ENCODE peak calls at places on chromosome 20, in ten cellular contexts. One of them, this sample, is unnamed.

GRCh38 chr20:47540443-47541354 is 39.0 kb downstream of the NCOA3 start:
- DNase-seq in neural crest cell: no peak
- DNase-seq in HFF-Myc: no peak
- DNase-seq in EL: no peak
- DNase-seq in endothelial cell: no peak
- DNase-seq in prostate gland: no peak
- DNase-seq in mesothelial cell of epicardium: no peak
- DNase-seq in heart left ventricle: no peak
- DNase-seq in activated naive CD8-positive, alpha-beta T cell treated with anti-CD3 and anti-CD28 coated beads, Interleukin-2, amount 50 U/mL, for 24 hours: no peak
- DNase-seq in cardiac septum: no peak
- DNase-seq in this sample: no peak

GRCh38 chr20:34792687-34793363 is 32.6 kb downstream of the NCOA6 start:
- DNase-seq in neural crest cell: no peak
- DNase-seq in HFF-Myc: no peak
- DNase-seq in EL: no peak
- DNase-seq in endothelial cell: no peak
- DNase-seq in prostate gland: no peak
- DNase-seq in mesothelial cell of epicardium: no peak
- DNase-seq in heart left ventricle: no peak
- DNase-seq in activated naive CD8-positive, alpha-beta T cell treated with anti-CD3 and anti-CD28 coated beads, Interleukin-2, amount 50 U/mL, for 24 hours: no peak
- DNase-seq in cardiac septum: no peak
- DNase-seq in this sample: no peak

GRCh38 chr20:24444531-24445190 is 24.8 kb upstream of the SYNDIG1 start:
- DNase-seq in neural crest cell: no peak
- DNase-seq in HFF-Myc: no peak
- DNase-seq in EL: no peak
- DNase-seq in endothelial cell: no peak
- DNase-seq in prostate gland: no peak
- DNase-seq in mesothelial cell of epicardium: no peak
- DNase-seq in heart left ventricle: no peak
- DNase-seq in activated naive CD8-positive, alpha-beta T cell treated with anti-CD3 and anti-CD28 coated beads, Interleukin-2, amount 50 U/mL, for 24 hours: no peak
- DNase-seq in cardiac septum: no peak
- DNase-seq in this sample: no peak

GRCh38 chr20:57999465-58000111 is 228.9 kb downstream of the ANKRD60 start:
- DNase-seq in neural crest cell: no peak
- DNase-seq in HFF-Myc: no peak
- DNase-seq in EL: no peak
- DNase-seq in endothelial cell: peak
- DNase-seq in prostate gland: peak
- DNase-seq in mesothelial cell of epicardium: no peak
- DNase-seq in heart left ventricle: peak
- DNase-seq in activated naive CD8-positive, alpha-beta T cell treated with anti-CD3 and anti-CD28 coated beads, Interleukin-2, amount 50 U/mL, for 24 hours: no peak
- DNase-seq in cardiac septum: no peak
- DNase-seq in this sample: no peak

GRCh38 chr20:32462900-32463641 is 104.9 kb downstream of the ASXL1 start:
- DNase-seq in neural crest cell: no peak
- DNase-seq in HFF-Myc: no peak
- DNase-seq in EL: no peak
- DNase-seq in endothelial cell: no peak
- DNase-seq in prostate gland: no peak
- DNase-seq in mesothelial cell of epicardium: no peak
- DNase-seq in heart left ventricle: no peak
- DNase-seq in activated naive CD8-positive, alpha-beta T cell treated with anti-CD3 and anti-CD28 coated beads, Interleukin-2, amount 50 U/mL, for 24 hours: no peak
- DNase-seq in cardiac septum: no peak
- DNase-seq in this sample: peak

GRCh38 chr20:36925234-36925633 is 26.3 kb downstream of the SAMHD1 start:
- DNase-seq in neural crest cell: no peak
- DNase-seq in HFF-Myc: no peak
- DNase-seq in EL: peak
- DNase-seq in endothelial cell: no peak
- DNase-seq in prostate gland: no peak
- DNase-seq in mesothelial cell of epicardium: no peak
- DNase-seq in heart left ventricle: no peak
- DNase-seq in activated naive CD8-positive, alpha-beta T cell treated with anti-CD3 and anti-CD28 coated beads, Interleukin-2, amount 50 U/mL, for 24 hours: no peak
- DNase-seq in cardiac septum: no peak
- DNase-seq in this sample: no peak

GRCh38 chr20:57695012-57695411 is 14.8 kb downstream of the PMEPA1 start:
- DNase-seq in neural crest cell: no peak
- DNase-seq in HFF-Myc: no peak
- DNase-seq in EL: no peak
- DNase-seq in endothelial cell: no peak
- DNase-seq in prostate gland: peak
- DNase-seq in mesothelial cell of epicardium: no peak
- DNase-seq in heart left ventricle: no peak
- DNase-seq in activated naive CD8-positive, alpha-beta T cell treated with anti-CD3 and anti-CD28 coated beads, Interleukin-2, amount 50 U/mL, for 24 hours: no peak
- DNase-seq in cardiac septum: no peak
- DNase-seq in this sample: peak

GRCh38 chr20:7330850-7331249 is 563.4 kb downstream of the BMP2 start:
- DNase-seq in neural crest cell: no peak
- DNase-seq in HFF-Myc: no peak
- DNase-seq in EL: no peak
- DNase-seq in endothelial cell: no peak
- DNase-seq in prostate gland: no peak
- DNase-seq in mesothelial cell of epicardium: no peak
- DNase-seq in heart left ventricle: no peak
- DNase-seq in activated naive CD8-positive, alpha-beta T cell treated with anti-CD3 and anti-CD28 coated beads, Interleukin-2, amount 50 U/mL, for 24 hours: no peak
- DNase-seq in cardiac septum: no peak
- DNase-seq in this sample: no peak

GRCh38 chr20:38671186-38671585 is 53.1 kb upstream of the SLC32A1 start:
- DNase-seq in neural crest cell: no peak
- DNase-seq in HFF-Myc: no peak
- DNase-seq in EL: no peak
- DNase-seq in endothelial cell: no peak
- DNase-seq in prostate gland: no peak
- DNase-seq in mesothelial cell of epicardium: no peak
- DNase-seq in heart left ventricle: no peak
- DNase-seq in activated naive CD8-positive, alpha-beta T cell treated with anti-CD3 and anti-CD28 coated beads, Interleukin-2, amount 50 U/mL, for 24 hours: no peak
- DNase-seq in cardiac septum: no peak
- DNase-seq in this sample: peak

GRCh38 chr20:23152308-23152892 is 66.3 kb upstream of the CD93 start:
- DNase-seq in neural crest cell: no peak
- DNase-seq in HFF-Myc: no peak
- DNase-seq in EL: peak
- DNase-seq in endothelial cell: no peak
- DNase-seq in prostate gland: no peak
- DNase-seq in mesothelial cell of epicardium: no peak
- DNase-seq in heart left ventricle: peak
- DNase-seq in activated naive CD8-positive, alpha-beta T cell treated with anti-CD3 and anti-CD28 coated beads, Interleukin-2, amount 50 U/mL, for 24 hours: no peak
- DNase-seq in cardiac septum: peak
- DNase-seq in this sample: no peak

GRCh38 chr20:8602389-8603116 is 466.3 kb upstream of the PLCB4 start:
- DNase-seq in neural crest cell: no peak
- DNase-seq in HFF-Myc: no peak
- DNase-seq in EL: no peak
- DNase-seq in endothelial cell: no peak
- DNase-seq in prostate gland: no peak
- DNase-seq in mesothelial cell of epicardium: no peak
- DNase-seq in heart left ventricle: no peak
- DNase-seq in activated naive CD8-positive, alpha-beta T cell treated with anti-CD3 and anti-CD28 coated beads, Interleukin-2, amount 50 U/mL, for 24 hours: no peak
- DNase-seq in cardiac septum: no peak
- DNase-seq in this sample: no peak

GRCh38 chr20:53963670-53964466 is 106.5 kb downstream of the BCAS1 start:
- DNase-seq in neural crest cell: no peak
- DNase-seq in HFF-Myc: no peak
- DNase-seq in EL: no peak
- DNase-seq in endothelial cell: no peak
- DNase-seq in prostate gland: no peak
- DNase-seq in mesothelial cell of epicardium: no peak
- DNase-seq in heart left ventricle: no peak
- DNase-seq in activated naive CD8-positive, alpha-beta T cell treated with anti-CD3 and anti-CD28 coated beads, Interleukin-2, amount 50 U/mL, for 24 hours: no peak
- DNase-seq in cardiac septum: no peak
- DNase-seq in this sample: no peak

GRCh38 chr20:55252525-55252924 is 752.8 kb downstream of the CBLN4 start:
- DNase-seq in neural crest cell: no peak
- DNase-seq in HFF-Myc: no peak
- DNase-seq in EL: no peak
- DNase-seq in endothelial cell: no peak
- DNase-seq in prostate gland: no peak
- DNase-seq in mesothelial cell of epicardium: no peak
- DNase-seq in heart left ventricle: no peak
- DNase-seq in activated naive CD8-positive, alpha-beta T cell treated with anti-CD3 and anti-CD28 coated beads, Interleukin-2, amount 50 U/mL, for 24 hours: no peak
- DNase-seq in cardiac septum: no peak
- DNase-seq in this sample: no peak

GRCh38 chr20:61364147-61364546 is 112.1 kb downstream of the CDH4 start:
- DNase-seq in neural crest cell: no peak
- DNase-seq in HFF-Myc: no peak
- DNase-seq in EL: no peak
- DNase-seq in endothelial cell: no peak
- DNase-seq in prostate gland: no peak
- DNase-seq in mesothelial cell of epicardium: no peak
- DNase-seq in heart left ventricle: no peak
- DNase-seq in activated naive CD8-positive, alpha-beta T cell treated with anti-CD3 and anti-CD28 coated beads, Interleukin-2, amount 50 U/mL, for 24 hours: no peak
- DNase-seq in cardiac septum: peak
- DNase-seq in this sample: peak

GRCh38 chr20:5463007-5463686 is 146.4 kb upstream of the PROKR2 start:
- DNase-seq in neural crest cell: no peak
- DNase-seq in HFF-Myc: no peak
- DNase-seq in EL: no peak
- DNase-seq in endothelial cell: no peak
- DNase-seq in prostate gland: no peak
- DNase-seq in mesothelial cell of epicardium: no peak
- DNase-seq in heart left ventricle: no peak
- DNase-seq in activated naive CD8-positive, alpha-beta T cell treated with anti-CD3 and anti-CD28 coated beads, Interleukin-2, amount 50 U/mL, for 24 hours: no peak
- DNase-seq in cardiac septum: no peak
- DNase-seq in this sample: no peak

GRCh38 chr20:5642155-5642981 is 107.8 kb upstream of the SHLD1 start:
- DNase-seq in neural crest cell: no peak
- DNase-seq in HFF-Myc: no peak
- DNase-seq in EL: no peak
- DNase-seq in endothelial cell: no peak
- DNase-seq in prostate gland: peak
- DNase-seq in mesothelial cell of epicardium: no peak
- DNase-seq in heart left ventricle: no peak
- DNase-seq in activated naive CD8-positive, alpha-beta T cell treated with anti-CD3 and anti-CD28 coated beads, Interleukin-2, amount 50 U/mL, for 24 hours: no peak
- DNase-seq in cardiac septum: no peak
- DNase-seq in this sample: no peak

GRCh38 chr20:21901470-21902275 is 196.2 kb downstream of the PAX1 start:
- DNase-seq in neural crest cell: no peak
- DNase-seq in HFF-Myc: no peak
- DNase-seq in EL: no peak
- DNase-seq in endothelial cell: no peak
- DNase-seq in prostate gland: no peak
- DNase-seq in mesothelial cell of epicardium: no peak
- DNase-seq in heart left ventricle: peak
- DNase-seq in activated naive CD8-positive, alpha-beta T cell treated with anti-CD3 and anti-CD28 coated beads, Interleukin-2, amount 50 U/mL, for 24 hours: no peak
- DNase-seq in cardiac septum: no peak
- DNase-seq in this sample: no peak

GRCh38 chr20:8932192-8933150 is 136.4 kb upstream of the PLCB4 start:
- DNase-seq in neural crest cell: no peak
- DNase-seq in HFF-Myc: peak
- DNase-seq in EL: peak
- DNase-seq in endothelial cell: no peak
- DNase-seq in prostate gland: no peak
- DNase-seq in mesothelial cell of epicardium: no peak
- DNase-seq in heart left ventricle: no peak
- DNase-seq in activated naive CD8-positive, alpha-beta T cell treated with anti-CD3 and anti-CD28 coated beads, Interleukin-2, amount 50 U/mL, for 24 hours: no peak
- DNase-seq in cardiac septum: no peak
- DNase-seq in this sample: no peak

GRCh38 chr20:47315339-47315662 is 41.2 kb downstream of the ZMYND8 start:
- DNase-seq in neural crest cell: no peak
- DNase-seq in HFF-Myc: no peak
- DNase-seq in EL: peak
- DNase-seq in endothelial cell: no peak
- DNase-seq in prostate gland: no peak
- DNase-seq in mesothelial cell of epicardium: no peak
- DNase-seq in heart left ventricle: no peak
- DNase-seq in activated naive CD8-positive, alpha-beta T cell treated with anti-CD3 and anti-CD28 coated beads, Interleukin-2, amount 50 U/mL, for 24 hours: no peak
- DNase-seq in cardiac septum: no peak
- DNase-seq in this sample: peak

GRCh38 chr20:10718671-10719070 is 44.9 kb upstream of the JAG1 start:
- DNase-seq in neural crest cell: no peak
- DNase-seq in HFF-Myc: no peak
- DNase-seq in EL: no peak
- DNase-seq in endothelial cell: no peak
- DNase-seq in prostate gland: no peak
- DNase-seq in mesothelial cell of epicardium: no peak
- DNase-seq in heart left ventricle: no peak
- DNase-seq in activated naive CD8-positive, alpha-beta T cell treated with anti-CD3 and anti-CD28 coated beads, Interleukin-2, amount 50 U/mL, for 24 hours: no peak
- DNase-seq in cardiac septum: no peak
- DNase-seq in this sample: no peak

GRCh38 chr20:34544109-34544793 is 14.3 kb upstream of the MAP1LC3A start:
- DNase-seq in neural crest cell: no peak
- DNase-seq in HFF-Myc: no peak
- DNase-seq in EL: no peak
- DNase-seq in endothelial cell: no peak
- DNase-seq in prostate gland: no peak
- DNase-seq in mesothelial cell of epicardium: no peak
- DNase-seq in heart left ventricle: no peak
- DNase-seq in activated naive CD8-positive, alpha-beta T cell treated with anti-CD3 and anti-CD28 coated beads, Interleukin-2, amount 50 U/mL, for 24 hours: peak
- DNase-seq in cardiac septum: no peak
- DNase-seq in this sample: no peak

GRCh38 chr20:6841128-6841527 is 73.6 kb downstream of the BMP2 start:
- DNase-seq in neural crest cell: no peak
- DNase-seq in HFF-Myc: no peak
- DNase-seq in EL: no peak
- DNase-seq in endothelial cell: no peak
- DNase-seq in prostate gland: no peak
- DNase-seq in mesothelial cell of epicardium: no peak
- DNase-seq in heart left ventricle: no peak
- DNase-seq in activated naive CD8-positive, alpha-beta T cell treated with anti-CD3 and anti-CD28 coated beads, Interleukin-2, amount 50 U/mL, for 24 hours: no peak
- DNase-seq in cardiac septum: no peak
- DNase-seq in this sample: no peak

GRCh38 chr20:3188823-3189413 is 15.6 kb downstream of the DDRGK1 start:
- DNase-seq in neural crest cell: no peak
- DNase-seq in HFF-Myc: no peak
- DNase-seq in EL: no peak
- DNase-seq in endothelial cell: no peak
- DNase-seq in prostate gland: no peak
- DNase-seq in mesothelial cell of epicardium: no peak
- DNase-seq in heart left ventricle: no peak
- DNase-seq in activated naive CD8-positive, alpha-beta T cell treated with anti-CD3 and anti-CD28 coated beads, Interleukin-2, amount 50 U/mL, for 24 hours: no peak
- DNase-seq in cardiac septum: peak
- DNase-seq in this sample: no peak

GRCh38 chr20:61742097-61742805 is 323.4 kb downstream of the TAF4 start:
- DNase-seq in neural crest cell: no peak
- DNase-seq in HFF-Myc: no peak
- DNase-seq in EL: no peak
- DNase-seq in endothelial cell: no peak
- DNase-seq in prostate gland: no peak
- DNase-seq in mesothelial cell of epicardium: no peak
- DNase-seq in heart left ventricle: no peak
- DNase-seq in activated naive CD8-positive, alpha-beta T cell treated with anti-CD3 and anti-CD28 coated beads, Interleukin-2, amount 50 U/mL, for 24 hours: no peak
- DNase-seq in cardiac septum: no peak
- DNase-seq in this sample: peak

GRCh38 chr20:61754976-61755778 is 310.5 kb downstream of the TAF4 start:
- DNase-seq in neural crest cell: no peak
- DNase-seq in HFF-Myc: no peak
- DNase-seq in EL: no peak
- DNase-seq in endothelial cell: no peak
- DNase-seq in prostate gland: no peak
- DNase-seq in mesothelial cell of epicardium: no peak
- DNase-seq in heart left ventricle: no peak
- DNase-seq in activated naive CD8-positive, alpha-beta T cell treated with anti-CD3 and anti-CD28 coated beads, Interleukin-2, amount 50 U/mL, for 24 hours: no peak
- DNase-seq in cardiac septum: no peak
- DNase-seq in this sample: peak

GRCh38 chr20:41141153-41141815 is 3.9 kb downstream of the PLCG1 start:
- DNase-seq in neural crest cell: peak
- DNase-seq in HFF-Myc: no peak
- DNase-seq in EL: peak
- DNase-seq in endothelial cell: peak
- DNase-seq in prostate gland: no peak
- DNase-seq in mesothelial cell of epicardium: no peak
- DNase-seq in heart left ventricle: peak
- DNase-seq in activated naive CD8-positive, alpha-beta T cell treated with anti-CD3 and anti-CD28 coated beads, Interleukin-2, amount 50 U/mL, for 24 hours: no peak
- DNase-seq in cardiac septum: peak
- DNase-seq in this sample: peak

GRCh38 chr20:2230671-2231488 is 64.9 kb upstream of the TGM3 start:
- DNase-seq in neural crest cell: no peak
- DNase-seq in HFF-Myc: no peak
- DNase-seq in EL: peak
- DNase-seq in endothelial cell: no peak
- DNase-seq in prostate gland: no peak
- DNase-seq in mesothelial cell of epicardium: no peak
- DNase-seq in heart left ventricle: no peak
- DNase-seq in activated naive CD8-positive, alpha-beta T cell treated with anti-CD3 and anti-CD28 coated beads, Interleukin-2, amount 50 U/mL, for 24 hours: no peak
- DNase-seq in cardiac septum: no peak
- DNase-seq in this sample: no peak

GRCh38 chr20:3786126-3786484 is 435 bp downstream of the CENPB start:
- DNase-seq in neural crest cell: no peak
- DNase-seq in HFF-Myc: no peak
- DNase-seq in EL: peak
- DNase-seq in endothelial cell: peak
- DNase-seq in prostate gland: peak
- DNase-seq in mesothelial cell of epicardium: no peak
- DNase-seq in heart left ventricle: peak
- DNase-seq in activated naive CD8-positive, alpha-beta T cell treated with anti-CD3 and anti-CD28 coated beads, Interleukin-2, amount 50 U/mL, for 24 hours: peak
- DNase-seq in cardiac septum: no peak
- DNase-seq in this sample: no peak